ENCODE peak calls at places on chromosomes 13 and 19, in ten cellular contexts. I is Daoy; C is amniotic stem cell; S is trophoblast cell; K is mucosa of descending colon; A is MV-4-11; G is central memory CD8-positive, alpha-beta T cell; E is left cardiac atrium; R is natural killer cell; V is ELF-1. H is an unnamed sample.
A peak's percentile ranks its signal among the peaks of the same experiment; 100 is the strongest.

GRCh38 chr13:113967729-113968462 is 6.0 kb downstream of the C13orf46 start:
- DNase-seq in R (no peak), C (no peak), I (no peak), S (no peak), E (peak; percentile 32), K (no peak), G (no peak), V (no peak), A (no peak), H (no peak)

GRCh38 chr19:30678168-30678567 is 306.0 kb downstream of the ZNF536 start:
- DNase-seq in R (no peak), A (no peak), K (no peak), C (no peak), S (no peak), E (no peak), V (no peak), I (no peak), G (no peak), H (no peak)

GRCh38 chr13:109778102-109778542 is 8.3 kb downstream of the IRS2 start:
- DNase-seq in K (peak; percentile 37), C (no peak), S (peak; percentile 37), G (no peak), I (peak; percentile 39), V (no peak), E (no peak), A (peak; percentile 58), R (no peak), H (peak; percentile 29)

GRCh38 chr13:41059466-41059865 is 1.8 kb upstream of the WBP4 start:
- DNase-seq in A (no peak), R (no peak), S (no peak), C (no peak), I (no peak), V (no peak), E (no peak), G (no peak), K (no peak), H (peak; percentile 38)

GRCh38 chr19:47610546-47610894 is 1.6 kb downstream of the BICRA start:
- DNase-seq in C (no peak), A (no peak), I (no peak), R (no peak), S (no peak), V (no peak), E (no peak), G (no peak), K (no peak), H (no peak)

GRCh38 chr19:6811378-6811777 is 38.9 kb downstream of the VAV1 start:
- DNase-seq in G (no peak), S (no peak), E (no peak), R (no peak), V (no peak), C (no peak), I (no peak), K (no peak), A (no peak), H (no peak)

GRCh38 chr19:7820588-7820987 is 9.4 kb upstream of the EVI5L start:
- DNase-seq in K (no peak), A (no peak), V (no peak), R (no peak), I (no peak), C (no peak), S (no peak), G (no peak), E (no peak), H (no peak)

GRCh38 chr13:88051746-88052482 is 380.7 kb downstream of the SLITRK5 start:
- DNase-seq in R (no peak), C (no peak), K (no peak), V (no peak), G (no peak), E (no peak), S (no peak), A (no peak), I (no peak), H (no peak)

GRCh38 chr13:100887729-100888151 is 213.1 kb upstream of the TMTC4 start:
- DNase-seq in I (peak; percentile 4), A (peak; percentile 29), E (no peak), R (no peak), S (peak; percentile 74), K (no peak), G (no peak), V (no peak), C (peak; percentile 28), H (no peak)

GRCh38 chr13:98480915-98481510 is 95.9 kb downstream of the STK24 start:
- DNase-seq in E (no peak), R (no peak), V (no peak), G (no peak), S (no peak), K (no peak), C (no peak), I (peak; percentile 58), A (peak; percentile 24), H (no peak)

GRCh38 chr13:93226623-93227279 is at the start of gene GPC6:
- DNase-seq in S (no peak), I (peak; percentile 81), A (no peak), G (no peak), K (peak; percentile 27), V (peak; percentile 82), C (peak; percentile 79), E (peak; percentile 31), R (no peak), H (no peak)

GRCh38 chr13:52599853-52600603 is 42.2 kb upstream of the HNRNPA1L2 start:
- DNase-seq in C (no peak), R (no peak), A (no peak), V (peak; percentile 72), I (peak; percentile 14), K (no peak), G (no peak), E (peak; percentile 42), S (peak; percentile 44), H (peak; percentile 57)

GRCh38 chr13:76683168-76683567 is 203.0 kb downstream of the KCTD12 start:
- DNase-seq in A (no peak), R (no peak), C (no peak), I (no peak), V (no peak), K (no peak), G (no peak), S (no peak), E (no peak), H (no peak)

GRCh38 chr13:88176231-88176630 is 505.1 kb downstream of the SLITRK5 start:
- DNase-seq in C (no peak), K (no peak), E (no peak), V (no peak), S (no peak), A (no peak), I (no peak), G (no peak), R (no peak), H (no peak)

GRCh38 chr13:45445053-45445452 is 19.7 kb upstream of the COG3 start:
- DNase-seq in R (no peak), G (no peak), S (peak; percentile 29), C (no peak), A (no peak), I (no peak), K (no peak), V (no peak), E (no peak), H (no peak)

GRCh38 chr13:78241278-78241919 is 322.8 kb upstream of the EDNRB start:
- DNase-seq in C (peak; percentile 6), A (peak; percentile 44), E (peak; percentile 18), K (peak; percentile 65), I (peak; percentile 41), R (no peak), V (peak; percentile 44), G (no peak), S (peak; percentile 59), H (peak; percentile 81)

GRCh38 chr19:18802354-18802753 is 11.2 kb upstream of the COMP start:
- DNase-seq in A (no peak), I (no peak), K (no peak), R (no peak), V (peak; percentile 71), S (no peak), C (no peak), E (no peak), G (no peak), H (no peak)

GRCh38 chr19:50557009-50557613 is 11.1 kb downstream of the LRRC4B start:
- DNase-seq in V (no peak), G (no peak), K (no peak), A (no peak), I (peak; percentile 3), E (no peak), R (no peak), C (no peak), S (no peak), H (no peak)

GRCh38 chr19:585551-586110 is 4.0 kb upstream of the HCN2 start:
- DNase-seq in S (no peak), G (no peak), V (no peak), R (no peak), A (no peak), E (no peak), K (no peak), I (no peak), C (no peak), H (no peak)

GRCh38 chr19:5913739-5914357 is at the start of gene CAPS:
- DNase-seq in A (no peak), C (no peak), K (peak; percentile 76), R (no peak), V (no peak), G (no peak), I (peak; percentile 92), S (peak; percentile 24), E (peak; percentile 63), H (no peak)

GRCh38 chr13:99941086-99941485 is 30.5 kb downstream of the ZIC5 start:
- DNase-seq in S (no peak), E (no peak), G (no peak), R (no peak), C (no peak), I (no peak), V (no peak), A (no peak), K (peak; percentile 71), H (no peak)

GRCh38 chr19:38044267-38045111 is 137.5 kb downstream of the SIPA1L3 start:
- DNase-seq in E (no peak), S (no peak), R (no peak), C (no peak), G (no peak), V (peak; percentile 58), I (peak; percentile 55), A (no peak), K (no peak), H (no peak)

GRCh38 chr13:44132710-44133109 is 240.9 kb upstream of the SERP2 start:
- DNase-seq in V (no peak), E (peak; percentile 85), K (peak; percentile 24), R (no peak), I (peak; percentile 55), A (peak; percentile 74), C (no peak), G (no peak), S (peak; percentile 38), H (no peak)

GRCh38 chr19:58474291-58474996 is 1.7 kb upstream of the ZNF446 start:
- DNase-seq in I (no peak), A (peak; percentile 58), R (no peak), C (no peak), S (no peak), E (no peak), G (no peak), V (no peak), K (no peak), H (no peak)

GRCh38 chr13:58843567-58843966 is 1212.0 kb downstream of the PCDH17 start:
- DNase-seq in R (no peak), C (no peak), I (no peak), G (no peak), A (no peak), S (no peak), V (peak; percentile 60), E (no peak), K (no peak), H (no peak)

GRCh38 chr13:27423333-27423732 is 1.1 kb upstream of the GTF3A start:
- DNase-seq in V (no peak), G (no peak), K (no peak), C (no peak), I (no peak), A (no peak), R (no peak), S (no peak), E (no peak), H (no peak)

GRCh38 chr13:23630349-23631093 is 60.3 kb downstream of the TNFRSF19 start:
- DNase-seq in C (no peak), K (no peak), E (no peak), I (no peak), A (no peak), S (no peak), G (no peak), V (peak; percentile 42), R (no peak), H (no peak)

GRCh38 chr19:56566904-56567273 is 379 bp upstream of the ZNF470 start:
- DNase-seq in A (peak; percentile 50), S (peak; percentile 44), E (peak; percentile 71), K (peak; percentile 68), I (peak; percentile 47), V (no peak), R (no peak), G (no peak), C (peak; percentile 23), H (peak; percentile 29)

H was measured in AML-193.